ENCODE peak calls at places on chromosomes 12 and 14, in six cellular contexts. S is kidney tubule cell, T is A172, R is iris pigment epithelial cell, J is ELR, X is HS-5. V is an unnamed sample.

GRCh38 chr14:20632831-20633771 is 8.4 kb downstream of the OR6S1 start:
- DNase-seq in J (peak), T (peak), S (peak), R (peak), X (no peak), V (no peak)

GRCh38 chr12:105156260-105156659 is 48.7 kb downstream of the WASHC4 start:
- DNase-seq in R (no peak), S (no peak), J (no peak), T (no peak), X (no peak), V (no peak)

GRCh38 chr14:40983604-40984003 is 623.1 kb upstream of the LRFN5 start:
- DNase-seq in T (peak), R (peak), J (no peak), X (no peak), S (no peak), V (no peak)

GRCh38 chr12:72453550-72453949 is 181.4 kb downstream of the TRHDE start:
- DNase-seq in T (no peak), X (no peak), R (no peak), S (no peak), J (no peak), V (no peak)

GRCh38 chr14:52031781-52032180 is 37.1 kb downstream of the NID2 start:
- DNase-seq in T (no peak), R (peak), J (peak), S (no peak), X (no peak), V (peak)

GRCh38 chr14:54488318-54488645 is 498 bp downstream of the GMFB start:
- DNase-seq in T (no peak), J (no peak), S (no peak), X (no peak), R (no peak), V (no peak)

GRCh38 chr14:42023452-42023851 is 416.8 kb downstream of the LRFN5 start:
- DNase-seq in X (no peak), J (no peak), S (no peak), R (no peak), T (no peak), V (no peak)

GRCh38 chr14:94048676-94049624 is 22.8 kb downstream of the OTUB2 start:
- DNase-seq in X (no peak), R (no peak), T (no peak), J (no peak), S (no peak), V (no peak)

GRCh38 chr14:88901199-88901588 is 76.7 kb downstream of the TTC8 start:
- DNase-seq in R (no peak), T (no peak), S (no peak), X (no peak), J (no peak), V (no peak)

GRCh38 chr14:90005939-90006530 is 50.3 kb downstream of the TDP1 start:
- DNase-seq in S (no peak), X (no peak), R (no peak), T (no peak), J (no peak), V (no peak)

GRCh38 chr14:31419179-31420012 is 954 bp downstream of the HEATR5A start:
- DNase-seq in J (peak), X (no peak), S (no peak), R (peak), T (peak), V (no peak)

GRCh38 chr14:92425101-92425500 is 88.5 kb upstream of the RIN3 start:
- DNase-seq in R (peak), T (peak), S (peak), X (peak), J (peak), V (no peak)

GRCh38 chr14:72962829-72963312 is 36.6 kb downstream of the DCAF4 start:
- DNase-seq in J (peak), X (peak), S (peak), T (peak), R (peak), V (no peak)

GRCh38 chr14:68932219-68932618 is 46.9 kb downstream of the ACTN1 start:
- DNase-seq in R (peak), J (peak), S (no peak), X (no peak), T (no peak), V (no peak)

GRCh38 chr12:28578833-28579252 is 388.6 kb downstream of the CCDC91 start:
- DNase-seq in X (no peak), T (no peak), S (no peak), J (no peak), R (peak), V (no peak)

GRCh38 chr14:20434701-20435453 is 1.1 kb downstream of the KLHL33 start:
- DNase-seq in X (no peak), J (no peak), T (no peak), S (no peak), R (no peak), V (peak)